ENCODE peak calls at places on chromosomes 7 and 10, in nine cellular contexts. One of them, this sample, is unnamed.

GRCh38 chr10:11720260-11720741 is 21.9 kb upstream of the ECHDC3 start:
- DNase-seq in NCI-H510A treated with DMSO at 0.1 percent for 48 hours: no peak
- DNase-seq in T-helper 2 cell: no peak
- DNase-seq in hypothalamus: no peak
- DNase-seq in fibroblast of lung: no peak
- DNase-seq in OCI-LY7: no peak
- DNase-seq in cardiac muscle cell: no peak
- DNase-seq in activated T-helper 9 cell treated with anti-CD3 and anti-CD28 coated beads, Interleukin-2, amount 50 U/mL, for 16 hours: no peak
- DNase-seq in left colon: no peak
- DNase-seq in this sample: no peak

GRCh38 chr10:30435068-30435422 is 1.1 kb downstream of the MAP3K8 start:
- DNase-seq in NCI-H510A treated with DMSO at 0.1 percent for 48 hours: no peak
- DNase-seq in T-helper 2 cell: no peak
- DNase-seq in hypothalamus: no peak
- DNase-seq in fibroblast of lung: peak; percentile 47
- DNase-seq in OCI-LY7: no peak
- DNase-seq in cardiac muscle cell: peak; percentile 62
- DNase-seq in activated T-helper 9 cell treated with anti-CD3 and anti-CD28 coated beads, Interleukin-2, amount 50 U/mL, for 16 hours: no peak
- DNase-seq in left colon: peak; percentile 49
- DNase-seq in this sample: peak; percentile 29

GRCh38 chr10:47311193-47311899 is 10.9 kb upstream of the GDF2 start:
- DNase-seq in NCI-H510A treated with DMSO at 0.1 percent for 48 hours: peak; percentile 34
- DNase-seq in T-helper 2 cell: no peak
- DNase-seq in hypothalamus: no peak
- DNase-seq in fibroblast of lung: no peak
- DNase-seq in OCI-LY7: no peak
- DNase-seq in cardiac muscle cell: peak; percentile 35
- DNase-seq in activated T-helper 9 cell treated with anti-CD3 and anti-CD28 coated beads, Interleukin-2, amount 50 U/mL, for 16 hours: no peak
- DNase-seq in left colon: peak; percentile 84
- DNase-seq in this sample: no peak

GRCh38 chr7:43394441-43395130 is 188.3 kb upstream of the STK17A start:
- DNase-seq in NCI-H510A treated with DMSO at 0.1 percent for 48 hours: no peak
- DNase-seq in T-helper 2 cell: no peak
- DNase-seq in hypothalamus: no peak
- DNase-seq in fibroblast of lung: peak; percentile 16
- DNase-seq in OCI-LY7: no peak
- DNase-seq in cardiac muscle cell: no peak
- DNase-seq in activated T-helper 9 cell treated with anti-CD3 and anti-CD28 coated beads, Interleukin-2, amount 50 U/mL, for 16 hours: no peak
- DNase-seq in left colon: no peak
- DNase-seq in this sample: no peak

GRCh38 chr10:62050941-62051433 is 149.5 kb downstream of the ARID5B start:
- DNase-seq in NCI-H510A treated with DMSO at 0.1 percent for 48 hours: no peak
- DNase-seq in T-helper 2 cell: peak; percentile 72
- DNase-seq in hypothalamus: no peak
- DNase-seq in fibroblast of lung: peak; percentile 93
- DNase-seq in OCI-LY7: no peak
- DNase-seq in cardiac muscle cell: peak; percentile 94
- DNase-seq in activated T-helper 9 cell treated with anti-CD3 and anti-CD28 coated beads, Interleukin-2, amount 50 U/mL, for 16 hours: peak; percentile 70
- DNase-seq in left colon: peak; percentile 38
- DNase-seq in this sample: peak; percentile 94

GRCh38 chr7:44284216-44284615 is 41.2 kb downstream of the CAMK2B start:
- DNase-seq in NCI-H510A treated with DMSO at 0.1 percent for 48 hours: no peak
- DNase-seq in T-helper 2 cell: peak; percentile 0
- DNase-seq in hypothalamus: no peak
- DNase-seq in fibroblast of lung: no peak
- DNase-seq in OCI-LY7: no peak
- DNase-seq in cardiac muscle cell: no peak
- DNase-seq in activated T-helper 9 cell treated with anti-CD3 and anti-CD28 coated beads, Interleukin-2, amount 50 U/mL, for 16 hours: no peak
- DNase-seq in left colon: peak; percentile 8
- DNase-seq in this sample: no peak

GRCh38 chr7:70694909-70695803 is 436.8 kb upstream of the GALNT17 start:
- DNase-seq in NCI-H510A treated with DMSO at 0.1 percent for 48 hours: no peak
- DNase-seq in T-helper 2 cell: no peak
- DNase-seq in hypothalamus: no peak
- DNase-seq in fibroblast of lung: peak; percentile 43
- DNase-seq in OCI-LY7: peak; percentile 34
- DNase-seq in cardiac muscle cell: peak; percentile 21
- DNase-seq in activated T-helper 9 cell treated with anti-CD3 and anti-CD28 coated beads, Interleukin-2, amount 50 U/mL, for 16 hours: no peak
- DNase-seq in left colon: peak; percentile 29
- DNase-seq in this sample: no peak

GRCh38 chr7:155458317-155459132 is 596 bp downstream of the EN2 start:
- DNase-seq in NCI-H510A treated with DMSO at 0.1 percent for 48 hours: no peak
- DNase-seq in T-helper 2 cell: no peak
- DNase-seq in hypothalamus: no peak
- DNase-seq in fibroblast of lung: no peak
- DNase-seq in OCI-LY7: no peak
- DNase-seq in cardiac muscle cell: no peak
- DNase-seq in activated T-helper 9 cell treated with anti-CD3 and anti-CD28 coated beads, Interleukin-2, amount 50 U/mL, for 16 hours: no peak
- DNase-seq in left colon: no peak
- DNase-seq in this sample: no peak

GRCh38 chr10:95467162-95467599 is 94.0 kb downstream of the SORBS1 start:
- DNase-seq in NCI-H510A treated with DMSO at 0.1 percent for 48 hours: peak; percentile 30
- DNase-seq in T-helper 2 cell: no peak
- DNase-seq in hypothalamus: no peak
- DNase-seq in fibroblast of lung: no peak
- DNase-seq in OCI-LY7: no peak
- DNase-seq in cardiac muscle cell: peak; percentile 58
- DNase-seq in activated T-helper 9 cell treated with anti-CD3 and anti-CD28 coated beads, Interleukin-2, amount 50 U/mL, for 16 hours: no peak
- DNase-seq in left colon: peak; percentile 75
- DNase-seq in this sample: peak; percentile 64

GRCh38 chr7:30740417-30741181 is 11.3 kb upstream of the INMT start:
- DNase-seq in NCI-H510A treated with DMSO at 0.1 percent for 48 hours: peak; percentile 89
- DNase-seq in T-helper 2 cell: peak; percentile 64
- DNase-seq in hypothalamus: peak; percentile 39
- DNase-seq in fibroblast of lung: peak; percentile 60
- DNase-seq in OCI-LY7: peak; percentile 60
- DNase-seq in cardiac muscle cell: peak; percentile 81
- DNase-seq in activated T-helper 9 cell treated with anti-CD3 and anti-CD28 coated beads, Interleukin-2, amount 50 U/mL, for 16 hours: peak; percentile 56
- DNase-seq in left colon: peak; percentile 47
- DNase-seq in this sample: peak; percentile 20

GRCh38 chr7:34807548-34808340 is 149.7 kb downstream of the NPSR1 start:
- DNase-seq in NCI-H510A treated with DMSO at 0.1 percent for 48 hours: no peak
- DNase-seq in T-helper 2 cell: no peak
- DNase-seq in hypothalamus: no peak
- DNase-seq in fibroblast of lung: no peak
- DNase-seq in OCI-LY7: no peak
- DNase-seq in cardiac muscle cell: no peak
- DNase-seq in activated T-helper 9 cell treated with anti-CD3 and anti-CD28 coated beads, Interleukin-2, amount 50 U/mL, for 16 hours: no peak
- DNase-seq in left colon: no peak
- DNase-seq in this sample: no peak

GRCh38 chr7:46206474-46207060 is 285.5 kb upstream of the IGFBP3 start:
- DNase-seq in NCI-H510A treated with DMSO at 0.1 percent for 48 hours: no peak
- DNase-seq in T-helper 2 cell: no peak
- DNase-seq in hypothalamus: no peak
- DNase-seq in fibroblast of lung: no peak
- DNase-seq in OCI-LY7: no peak
- DNase-seq in cardiac muscle cell: no peak
- DNase-seq in activated T-helper 9 cell treated with anti-CD3 and anti-CD28 coated beads, Interleukin-2, amount 50 U/mL, for 16 hours: no peak
- DNase-seq in left colon: no peak
- DNase-seq in this sample: no peak

GRCh38 chr7:157875230-157876179 is 538.7 kb downstream of the DNAJB6 start:
- DNase-seq in NCI-H510A treated with DMSO at 0.1 percent for 48 hours: peak; percentile 7
- DNase-seq in T-helper 2 cell: peak; percentile 35
- DNase-seq in hypothalamus: no peak
- DNase-seq in fibroblast of lung: no peak
- DNase-seq in OCI-LY7: peak; percentile 11
- DNase-seq in cardiac muscle cell: no peak
- DNase-seq in activated T-helper 9 cell treated with anti-CD3 and anti-CD28 coated beads, Interleukin-2, amount 50 U/mL, for 16 hours: peak; percentile 12
- DNase-seq in left colon: peak; percentile 18
- DNase-seq in this sample: no peak

GRCh38 chr10:132916421-132916841 is 25.9 kb downstream of the CFAP46 start:
- DNase-seq in NCI-H510A treated with DMSO at 0.1 percent for 48 hours: no peak
- DNase-seq in T-helper 2 cell: no peak
- DNase-seq in hypothalamus: no peak
- DNase-seq in fibroblast of lung: no peak
- DNase-seq in OCI-LY7: no peak
- DNase-seq in cardiac muscle cell: no peak
- DNase-seq in activated T-helper 9 cell treated with anti-CD3 and anti-CD28 coated beads, Interleukin-2, amount 50 U/mL, for 16 hours: no peak
- DNase-seq in left colon: no peak
- DNase-seq in this sample: no peak

GRCh38 chr7:26508481-26508880 is 216.8 kb downstream of the SNX10 start:
- DNase-seq in NCI-H510A treated with DMSO at 0.1 percent for 48 hours: peak; percentile 65
- DNase-seq in T-helper 2 cell: no peak
- DNase-seq in hypothalamus: no peak
- DNase-seq in fibroblast of lung: no peak
- DNase-seq in OCI-LY7: no peak
- DNase-seq in cardiac muscle cell: no peak
- DNase-seq in activated T-helper 9 cell treated with anti-CD3 and anti-CD28 coated beads, Interleukin-2, amount 50 U/mL, for 16 hours: no peak
- DNase-seq in left colon: peak; percentile 63
- DNase-seq in this sample: no peak

GRCh38 chr10:68096913-68097509 is 12.3 kb upstream of the MYPN start:
- DNase-seq in NCI-H510A treated with DMSO at 0.1 percent for 48 hours: no peak
- DNase-seq in T-helper 2 cell: no peak
- DNase-seq in hypothalamus: no peak
- DNase-seq in fibroblast of lung: peak; percentile 93
- DNase-seq in OCI-LY7: no peak
- DNase-seq in cardiac muscle cell: peak; percentile 81
- DNase-seq in activated T-helper 9 cell treated with anti-CD3 and anti-CD28 coated beads, Interleukin-2, amount 50 U/mL, for 16 hours: no peak
- DNase-seq in left colon: peak; percentile 62
- DNase-seq in this sample: no peak